ENCODE peak calls at places on chromosomes 12 and 14, in four cellular contexts. Q is HepG2, T is HCT116, G is K562. N is an unnamed sample.

GRCh38 chr14:33950320-33951182 is at the start of gene EGLN3:
- DNase-seq in Q (peak), T (peak), G (peak), N (peak)

GRCh38 chr12:12992418-12993175 is 7.5 kb downstream of the HEBP1 start:
- DNase-seq in Q (peak), T (no peak), G (peak), N (no peak)

GRCh38 chr12:7588703-7589329 is 76.9 kb downstream of the APOBEC1 start:
- DNase-seq in Q (peak), T (peak), G (peak), N (no peak)

GRCh38 chr14:29584992-29585391 is 342.7 kb downstream of the PRKD1 start:
- DNase-seq in Q (peak), T (no peak), G (no peak), N (no peak)

GRCh38 chr14:77033622-77034521 is 5.4 kb upstream of the IRF2BPL start:
- DNase-seq in Q (peak), T (no peak), G (no peak), N (peak)

GRCh38 chr12:99130808-99131538 is 485.9 kb downstream of the APAF1 start:
- DNase-seq in Q (no peak), T (no peak), G (no peak), N (no peak)

GRCh38 chr14:71491925-71492324 is 440.3 kb upstream of the RGS6 start:
- DNase-seq in Q (peak), T (no peak), G (no peak), N (no peak)

GRCh38 chr12:123896786-123897185 is 75.8 kb downstream of the CCDC92 start:
- DNase-seq in Q (no peak), T (no peak), G (no peak), N (no peak)

GRCh38 chr12:67531051-67531450 is 117.5 kb upstream of the DYRK2 start:
- DNase-seq in Q (no peak), T (no peak), G (no peak), N (no peak)

GRCh38 chr14:47675489-47676300 is at the start of gene MDGA2:
- DNase-seq in Q (no peak), T (no peak), G (no peak), N (peak)

GRCh38 chr12:3587402-3588013 is 96.5 kb downstream of the PRMT8 start:
- DNase-seq in Q (no peak), T (no peak), G (no peak), N (no peak)

GRCh38 chr12:130463259-130463658 is 125.6 kb downstream of the PIWIL1 start:
- DNase-seq in Q (no peak), T (no peak), G (no peak), N (no peak)

GRCh38 chr12:130462558-130462924 is 124.9 kb downstream of the PIWIL1 start:
- DNase-seq in Q (no peak), T (no peak), G (no peak), N (no peak)

GRCh38 chr12:130465626-130466025 is 127.9 kb downstream of the PIWIL1 start:
- DNase-seq in Q (no peak), T (no peak), G (no peak), N (no peak)

GRCh38 chr12:130465046-130465445 is 127.4 kb downstream of the PIWIL1 start:
- DNase-seq in Q (no peak), T (no peak), G (no peak), N (no peak)

DNA sequence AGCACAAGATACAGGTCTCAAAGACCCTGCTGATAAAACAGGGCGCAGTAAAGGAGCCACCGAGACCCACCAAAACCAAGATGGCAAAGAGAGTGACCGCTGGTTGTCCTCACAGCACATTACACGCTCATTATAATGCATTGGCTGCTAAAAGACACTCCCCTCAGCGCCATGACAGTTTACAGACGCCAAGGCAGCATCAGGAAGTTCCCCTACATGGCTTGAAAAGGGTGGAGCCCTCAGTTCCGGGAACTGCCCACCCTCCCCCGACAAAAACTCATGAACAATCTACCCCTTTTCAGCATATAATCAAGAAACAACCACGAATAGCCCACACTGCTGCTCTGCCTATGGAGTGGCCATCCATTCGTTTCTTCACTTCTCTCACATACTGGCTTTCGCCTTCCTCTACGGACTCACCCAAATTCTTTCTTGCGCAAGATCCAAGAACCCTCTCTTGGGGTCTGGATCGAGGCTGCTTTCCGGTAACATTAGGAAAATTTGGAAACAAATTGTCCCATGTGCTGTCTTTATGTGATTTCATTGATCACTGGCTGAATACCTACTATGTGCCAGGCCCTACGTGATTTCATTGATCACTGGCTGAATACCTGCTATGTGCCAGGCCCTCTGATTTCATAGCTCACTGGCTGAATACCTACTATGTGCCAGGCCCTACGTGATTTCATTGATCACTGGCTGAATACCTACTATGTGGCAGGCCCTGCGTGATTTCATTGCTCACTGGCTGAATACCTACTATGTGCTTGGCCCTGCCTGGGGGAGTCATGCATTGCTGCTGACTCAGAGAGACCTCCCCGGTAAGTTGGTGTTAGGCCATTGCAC is 126.4 kb downstream of the PIWIL1 start:
- DNase-seq in Q (no peak), T (no peak), G (no peak), N (no peak)
- TF ChIP-seq FOSL1 in Q (no peak), T (no peak), G (no peak), N (no peak)

GRCh38 chr12:117073611-117074010 is 25.6 kb downstream of the TESC start:
- DNase-seq in Q (no peak), T (no peak), G (no peak), N (no peak)
- TF ChIP-seq FOSL1 in Q (no peak), T (no peak), G (no peak), N (no peak)

GRCh38 chr12:19529933-19530630 is 90.8 kb downstream of the AEBP2 start:
- DNase-seq in Q (no peak), T (no peak), G (no peak), N (no peak)
- TF ChIP-seq FOSL1 in Q (no peak), T (peak), G (no peak), N (no peak)

DNA sequence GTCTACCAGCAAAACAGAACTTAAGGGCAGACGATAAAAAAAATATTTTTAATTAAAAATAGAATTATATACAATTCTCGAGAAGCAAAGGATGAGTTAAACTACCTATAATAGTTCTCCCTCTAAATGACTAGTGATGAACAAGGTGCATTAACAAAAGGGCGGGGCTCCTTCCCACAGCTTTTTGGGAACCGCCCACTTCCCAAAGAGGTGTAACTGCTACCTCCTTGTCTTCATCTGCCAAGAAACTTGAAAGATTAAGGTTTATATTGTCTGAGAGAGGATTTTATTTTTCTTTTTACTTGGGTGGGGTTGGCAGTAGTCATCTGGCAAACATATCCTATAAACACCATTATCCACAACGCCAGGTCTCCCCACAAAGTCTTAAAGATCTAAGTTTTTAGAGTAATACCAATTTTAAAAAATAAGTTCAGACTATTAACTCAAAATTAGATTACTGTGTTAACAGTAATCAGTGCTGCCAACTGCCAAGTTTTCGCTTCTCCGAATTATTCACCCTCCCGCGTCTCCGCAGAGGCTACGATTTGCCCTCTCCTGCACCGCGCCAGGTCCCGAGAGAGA is 928 bp downstream of the RALGAPA1 start:
- DNase-seq in Q (no peak), T (no peak), G (peak), N (no peak)
- TF ChIP-seq FOSL1 in Q (no peak), T (no peak), G (no peak), N (no peak)

GRCh38 chr14:99574099-99574880 is 29.7 kb downstream of the CCDC85C start:
- DNase-seq in Q (peak), T (no peak), G (no peak), N (no peak)
- TF ChIP-seq FOSL1 in Q (no peak), T (no peak), G (no peak), N (no peak)

GRCh38 chr12:65715976-65716375 is 108.3 kb upstream of the HMGA2 start:
- DNase-seq in Q (no peak), T (no peak), G (no peak), N (no peak)

GRCh38 chr12:65720739-65721138 is 103.5 kb upstream of the HMGA2 start:
- DNase-seq in Q (no peak), T (no peak), G (no peak), N (no peak)

GRCh38 chr12:65725376-65725775 is 98.9 kb upstream of the HMGA2 start:
- DNase-seq in Q (no peak), T (peak), G (no peak), N (no peak)

GRCh38 chr12:65721541-65722190 is 102.6 kb upstream of the HMGA2 start:
- DNase-seq in Q (no peak), T (no peak), G (no peak), N (no peak)

GRCh38 chr12:65720136-65720535 is 104.1 kb upstream of the HMGA2 start:
- DNase-seq in Q (no peak), T (peak), G (no peak), N (no peak)
- TF ChIP-seq FOSL1 in Q (no peak), T (no peak), G (no peak), N (no peak)

DNA sequence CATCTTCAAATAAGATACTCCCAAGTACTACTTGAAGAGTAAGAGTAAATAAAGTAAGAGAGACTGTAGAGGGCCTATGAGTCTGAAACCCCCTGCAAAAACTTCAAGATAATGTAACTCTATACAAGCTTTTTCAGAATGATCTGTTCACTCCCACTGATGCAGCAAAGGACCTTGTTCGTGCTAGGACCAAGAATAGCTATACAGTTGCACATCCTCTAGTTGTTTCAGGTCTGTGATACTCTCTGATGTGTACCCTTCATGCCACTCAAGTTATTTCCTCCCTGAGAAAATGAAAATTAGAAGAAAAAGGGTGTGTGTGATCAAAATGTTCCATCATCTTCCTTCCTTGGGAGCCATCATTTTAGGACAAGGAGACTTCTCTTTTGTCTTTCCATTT is 204.4 kb downstream of the ALX1 start:
- DNase-seq in Q (no peak), T (no peak), G (no peak), N (no peak)
- TF ChIP-seq FOSL1 in Q (no peak), T (no peak), G (no peak), N (no peak)

N was measured in H1.